ENCODE peak calls at places on chromosomes 12 and 14, in eight cellular contexts. One of them, this sample, is unnamed.

GRCh38 chr12:96416033-96416790 is 16.0 kb upstream of the CDK17 start:
- DNase-seq in CD4-positive, alpha-beta memory T cell: no peak
- DNase-seq in cardiac muscle cell: no peak
- DNase-seq in sigmoid colon: no peak
- DNase-seq in breast epithelium: no peak
- DNase-seq in Karpas-422: no peak
- DNase-seq in lung: no peak
- DNase-seq in CD4-positive, alpha-beta T cell: no peak
- DNase-seq in this sample: no peak

GRCh38 chr14:28012629-28013415 is 753.8 kb upstream of the FOXG1 start:
- DNase-seq in CD4-positive, alpha-beta memory T cell: no peak
- DNase-seq in CD4-positive, alpha-beta T cell: no peak
- DNase-seq in Karpas-422: no peak
- DNase-seq in lung: no peak
- DNase-seq in cardiac muscle cell: peak; percentile 15
- DNase-seq in sigmoid colon: no peak
- DNase-seq in breast epithelium: no peak
- DNase-seq in this sample: no peak

GRCh38 chr12:118391424-118391823 is 15.1 kb downstream of the SUDS3 start:
- DNase-seq in sigmoid colon: no peak
- DNase-seq in CD4-positive, alpha-beta T cell: no peak
- DNase-seq in CD4-positive, alpha-beta memory T cell: no peak
- DNase-seq in Karpas-422: no peak
- DNase-seq in breast epithelium: no peak
- DNase-seq in lung: no peak
- DNase-seq in cardiac muscle cell: no peak
- DNase-seq in this sample: no peak

GRCh38 chr12:43882578-43883178 is 46.8 kb downstream of the TMEM117 start:
- DNase-seq in breast epithelium: no peak
- DNase-seq in sigmoid colon: no peak
- DNase-seq in CD4-positive, alpha-beta memory T cell: peak; percentile 60
- DNase-seq in lung: no peak
- DNase-seq in CD4-positive, alpha-beta T cell: peak; percentile 19
- DNase-seq in cardiac muscle cell: peak; percentile 62
- DNase-seq in Karpas-422: peak; percentile 79
- DNase-seq in this sample: no peak

GRCh38 chr14:99936056-99936455 is 129.2 kb upstream of the EVL start:
- DNase-seq in lung: no peak
- DNase-seq in breast epithelium: no peak
- DNase-seq in cardiac muscle cell: no peak
- DNase-seq in CD4-positive, alpha-beta T cell: no peak
- DNase-seq in CD4-positive, alpha-beta memory T cell: no peak
- DNase-seq in Karpas-422: no peak
- DNase-seq in sigmoid colon: no peak
- DNase-seq in this sample: no peak

GRCh38 chr12:132374821-132375445 is 45.5 kb upstream of the GALNT9 start:
- DNase-seq in cardiac muscle cell: no peak
- DNase-seq in CD4-positive, alpha-beta memory T cell: no peak
- DNase-seq in CD4-positive, alpha-beta T cell: no peak
- DNase-seq in lung: no peak
- DNase-seq in Karpas-422: no peak
- DNase-seq in sigmoid colon: peak; percentile 34
- DNase-seq in breast epithelium: no peak
- DNase-seq in this sample: no peak

GRCh38 chr14:104467641-104468040 is 111.9 kb upstream of the C14orf180 start:
- DNase-seq in breast epithelium: no peak
- DNase-seq in sigmoid colon: peak; percentile 42
- DNase-seq in Karpas-422: no peak
- DNase-seq in CD4-positive, alpha-beta T cell: no peak
- DNase-seq in CD4-positive, alpha-beta memory T cell: no peak
- DNase-seq in cardiac muscle cell: no peak
- DNase-seq in lung: no peak
- DNase-seq in this sample: no peak

GRCh38 chr14:65915125-65915524 is 502.6 kb downstream of the FUT8 start:
- DNase-seq in sigmoid colon: no peak
- DNase-seq in cardiac muscle cell: no peak
- DNase-seq in lung: no peak
- DNase-seq in CD4-positive, alpha-beta T cell: no peak
- DNase-seq in breast epithelium: no peak
- DNase-seq in CD4-positive, alpha-beta memory T cell: no peak
- DNase-seq in Karpas-422: no peak
- DNase-seq in this sample: no peak

GRCh38 chr14:92578511-92578910 is 64.9 kb downstream of the RIN3 start:
- DNase-seq in breast epithelium: no peak
- DNase-seq in sigmoid colon: no peak
- DNase-seq in Karpas-422: no peak
- DNase-seq in CD4-positive, alpha-beta memory T cell: no peak
- DNase-seq in CD4-positive, alpha-beta T cell: no peak
- DNase-seq in lung: no peak
- DNase-seq in cardiac muscle cell: no peak
- DNase-seq in this sample: no peak

GRCh38 chr12:108826115-108826806 is 31.1 kb downstream of the SSH1 start:
- DNase-seq in Karpas-422: no peak
- DNase-seq in CD4-positive, alpha-beta T cell: no peak
- DNase-seq in cardiac muscle cell: no peak
- DNase-seq in lung: no peak
- DNase-seq in CD4-positive, alpha-beta memory T cell: no peak
- DNase-seq in sigmoid colon: peak; percentile 88
- DNase-seq in breast epithelium: no peak
- DNase-seq in this sample: no peak

GRCh38 chr14:24630872-24631477 is 3.0 kb downstream of the GZMB start:
- DNase-seq in CD4-positive, alpha-beta T cell: no peak
- DNase-seq in Karpas-422: no peak
- DNase-seq in CD4-positive, alpha-beta memory T cell: no peak
- DNase-seq in breast epithelium: no peak
- DNase-seq in sigmoid colon: no peak
- DNase-seq in lung: peak; percentile 41
- DNase-seq in cardiac muscle cell: no peak
- DNase-seq in this sample: no peak

GRCh38 chr14:85447883-85448282 is 82.1 kb upstream of the FLRT2 start:
- DNase-seq in lung: no peak
- DNase-seq in sigmoid colon: no peak
- DNase-seq in CD4-positive, alpha-beta T cell: no peak
- DNase-seq in Karpas-422: no peak
- DNase-seq in breast epithelium: no peak
- DNase-seq in CD4-positive, alpha-beta memory T cell: no peak
- DNase-seq in cardiac muscle cell: no peak
- DNase-seq in this sample: no peak
- H3K27ac ChIP-seq in lung: no peak overlapping the region
- H3K27ac ChIP-seq in sigmoid colon: no peak overlapping the region
- H3K27ac ChIP-seq in CD4-positive, alpha-beta T cell: no peak overlapping the region
- H3K27ac ChIP-seq in Karpas-422: no peak overlapping the region
- H3K27ac ChIP-seq in breast epithelium: no peak overlapping the region
- H3K27ac ChIP-seq in CD4-positive, alpha-beta memory T cell: no peak overlapping the region
- H3K27ac ChIP-seq in cardiac muscle cell: no peak overlapping the region
- H3K27ac ChIP-seq in this sample: no peak overlapping the region

GRCh38 chr14:32413967-32414640 is 85.0 kb downstream of the AKAP6 start:
- DNase-seq in lung: no peak
- DNase-seq in cardiac muscle cell: no peak
- DNase-seq in CD4-positive, alpha-beta memory T cell: no peak
- DNase-seq in breast epithelium: no peak
- DNase-seq in CD4-positive, alpha-beta T cell: no peak
- DNase-seq in sigmoid colon: no peak
- DNase-seq in Karpas-422: no peak
- DNase-seq in this sample: no peak

GRCh38 chr14:32419429-32419828 is 90.3 kb downstream of the AKAP6 start:
- DNase-seq in Karpas-422: no peak
- DNase-seq in CD4-positive, alpha-beta T cell: no peak
- DNase-seq in sigmoid colon: no peak
- DNase-seq in cardiac muscle cell: no peak
- DNase-seq in breast epithelium: no peak
- DNase-seq in lung: no peak
- DNase-seq in CD4-positive, alpha-beta memory T cell: no peak
- DNase-seq in this sample: no peak

GRCh38 chr14:32417956-32418552 is 89.0 kb downstream of the AKAP6 start:
- DNase-seq in CD4-positive, alpha-beta memory T cell: no peak
- DNase-seq in cardiac muscle cell: peak; percentile 61
- DNase-seq in lung: peak; percentile 35
- DNase-seq in Karpas-422: no peak
- DNase-seq in sigmoid colon: no peak
- DNase-seq in CD4-positive, alpha-beta T cell: no peak
- DNase-seq in breast epithelium: no peak
- DNase-seq in this sample: no peak

GRCh38 chr14:32414808-32415255 is 85.7 kb downstream of the AKAP6 start:
- DNase-seq in sigmoid colon: no peak
- DNase-seq in cardiac muscle cell: no peak
- DNase-seq in breast epithelium: no peak
- DNase-seq in CD4-positive, alpha-beta T cell: no peak
- DNase-seq in CD4-positive, alpha-beta memory T cell: no peak
- DNase-seq in Karpas-422: no peak
- DNase-seq in lung: no peak
- DNase-seq in this sample: no peak
- H3K27ac ChIP-seq in sigmoid colon: peak overlapping the region; percentile 24
- H3K27ac ChIP-seq in cardiac muscle cell: no peak overlapping the region
- H3K27ac ChIP-seq in breast epithelium: peak overlapping the region; percentile 19
- H3K27ac ChIP-seq in CD4-positive, alpha-beta T cell: no peak overlapping the region
- H3K27ac ChIP-seq in CD4-positive, alpha-beta memory T cell: no peak overlapping the region
- H3K27ac ChIP-seq in Karpas-422: no peak overlapping the region
- H3K27ac ChIP-seq in lung: peak overlapping the region; percentile 21
- H3K27ac ChIP-seq in this sample: peak overlapping the region; percentile 36

GRCh38 chr14:61331992-61332657 is 10.7 kb downstream of the PRKCH start:
- DNase-seq in CD4-positive, alpha-beta memory T cell: no peak
- DNase-seq in CD4-positive, alpha-beta T cell: no peak
- DNase-seq in breast epithelium: no peak
- DNase-seq in Karpas-422: no peak
- DNase-seq in lung: no peak
- DNase-seq in sigmoid colon: no peak
- DNase-seq in cardiac muscle cell: no peak
- DNase-seq in this sample: no peak
- H3K27ac ChIP-seq in CD4-positive, alpha-beta memory T cell: peak overlapping the region; percentile 83
- H3K27ac ChIP-seq in CD4-positive, alpha-beta T cell: peak overlapping the region; percentile 98
- H3K27ac ChIP-seq in breast epithelium: no peak overlapping the region
- H3K27ac ChIP-seq in Karpas-422: no peak overlapping the region
- H3K27ac ChIP-seq in lung: no peak overlapping the region
- H3K27ac ChIP-seq in sigmoid colon: no peak overlapping the region
- H3K27ac ChIP-seq in cardiac muscle cell: no peak overlapping the region
- H3K27ac ChIP-seq in this sample: no peak overlapping the region

GRCh38 chr14:69828879-69829278 is 31.8 kb upstream of the SLC10A1 start:
- DNase-seq in lung: no peak
- DNase-seq in breast epithelium: no peak
- DNase-seq in cardiac muscle cell: no peak
- DNase-seq in CD4-positive, alpha-beta memory T cell: no peak
- DNase-seq in Karpas-422: no peak
- DNase-seq in sigmoid colon: no peak
- DNase-seq in CD4-positive, alpha-beta T cell: no peak
- DNase-seq in this sample: no peak
- H3K27ac ChIP-seq in lung: no peak overlapping the region
- H3K27ac ChIP-seq in breast epithelium: no peak overlapping the region
- H3K27ac ChIP-seq in cardiac muscle cell: no peak overlapping the region
- H3K27ac ChIP-seq in CD4-positive, alpha-beta memory T cell: no peak overlapping the region
- H3K27ac ChIP-seq in Karpas-422: no peak overlapping the region
- H3K27ac ChIP-seq in sigmoid colon: no peak overlapping the region
- H3K27ac ChIP-seq in CD4-positive, alpha-beta T cell: no peak overlapping the region
- H3K27ac ChIP-seq in this sample: no peak overlapping the region